ENCODE peak calls at places on chromosome 20, in six cellular contexts. X is CD8-positive, alpha-beta T cell; O is cardiac fibroblast; K is left ventricle myocardium inferior; M is progenitor cell of endocrine pancreas; V is fibroblast of mammary gland. U is an unnamed sample.

GRCh38 chr20:44586986-44587980 is 4.9 kb downstream of the PKIG start:
- DNase-seq in X (no peak), O (no peak), K (no peak), M (no peak), V (no peak), U (no peak)

GRCh38 chr20:1320902-1321653 is 7.9 kb downstream of the SDCBP2 start:
- DNase-seq in X (no peak), O (no peak), K (no peak), M (no peak), V (no peak), U (no peak)

GRCh38 chr20:40535816-40536215 is 153.2 kb downstream of the MAFB start:
- DNase-seq in X (no peak), O (peak; percentile 17), K (no peak), M (no peak), V (peak; percentile 28), U (no peak)

GRCh38 chr20:63664861-63665594 is 6.9 kb downstream of the RTEL1 start:
- DNase-seq in X (no peak), O (peak; percentile 42), K (no peak), M (no peak), V (no peak), U (no peak)

GRCh38 chr20:33689493-33689892 is 3.3 kb upstream of the E2F1 start:
- DNase-seq in X (no peak), O (no peak), K (no peak), M (no peak), V (no peak), U (no peak)

GRCh38 chr20:31594558-31595379 is 10.3 kb upstream of the ID1 start:
- DNase-seq in X (no peak), O (peak; percentile 40), K (peak; percentile 63), M (peak; percentile 27), V (no peak), U (peak; percentile 47)

GRCh38 chr20:61439251-61439650 is 187.2 kb downstream of the CDH4 start:
- DNase-seq in X (no peak), O (no peak), K (no peak), M (no peak), V (no peak), U (no peak)

GRCh38 chr20:59821788-59822187 is 111.6 kb downstream of the SYCP2 start:
- DNase-seq in X (no peak), O (no peak), K (no peak), M (no peak), V (no peak), U (no peak)

GRCh38 chr20:5670137-5670536 is 80.1 kb upstream of the SHLD1 start:
- DNase-seq in X (no peak), O (no peak), K (no peak), M (no peak), V (no peak), U (no peak)

GRCh38 chr20:16974080-16974854 is 226.1 kb downstream of the OTOR start:
- DNase-seq in X (no peak), O (no peak), K (no peak), M (no peak), V (no peak), U (no peak)

GRCh38 chr20:62244644-62245108 is 6.4 kb downstream of the OSBPL2 start:
- DNase-seq in X (no peak), O (no peak), K (no peak), M (no peak), V (no peak), U (no peak)

DNA sequence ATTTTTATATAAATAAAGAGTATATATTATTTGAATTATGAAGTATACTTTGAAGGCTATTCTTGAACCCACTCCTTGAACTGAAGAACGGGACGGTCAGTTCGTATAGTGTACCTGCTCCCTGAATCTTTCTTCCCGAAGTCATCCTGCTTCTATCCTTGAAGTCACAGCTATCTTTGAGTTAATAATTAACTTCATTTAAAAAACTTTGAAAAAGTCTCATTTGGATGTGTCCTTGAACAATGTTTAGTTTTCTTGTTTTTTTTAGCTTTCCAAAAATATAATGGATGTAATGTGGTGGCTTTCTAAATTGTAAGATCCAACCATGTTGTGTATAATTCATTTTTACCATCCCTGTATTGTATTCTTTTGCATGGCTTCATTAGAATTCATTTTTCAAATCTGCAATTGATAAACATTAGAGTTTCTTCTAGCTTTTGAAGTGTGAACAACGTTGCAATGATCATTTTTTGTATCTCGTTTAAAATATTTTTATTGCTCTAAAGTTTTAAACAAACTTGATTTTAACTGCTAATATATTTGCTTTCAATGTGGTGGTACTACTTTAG is 94.4 kb downstream of the NCOA3 start:
- DNase-seq in X (no peak), O (no peak), K (no peak), M (no peak), V (no peak), U (no peak)
- TF ChIP-seq CTCF in X (no peak), O (no peak), K (no peak), M (no peak), V (no peak), U (no peak)

GRCh38 chr20:46011631-46012482 is 3.1 kb downstream of the MMP9 start:
- DNase-seq in X (no peak), O (peak; percentile 25), K (peak; percentile 60), M (no peak), V (peak; percentile 69), U (no peak)
- TF ChIP-seq CTCF in X (no peak), O (peak; percentile 25), K (no peak), M (peak; percentile 8), V (peak; percentile 31), U (no peak)

GRCh38 chr20:20593447-20594170 is 118.8 kb downstream of the RALGAPA2 start:
- DNase-seq in X (no peak), O (peak; percentile 56), K (no peak), M (no peak), V (peak; percentile 67), U (peak; percentile 42)
- TF ChIP-seq CTCF in X (no peak), O (peak; percentile 61), K (peak; percentile 43), M (peak; percentile 45), V (peak; percentile 56), U (peak; percentile 45)

GRCh38 chr20:36231331-36231730 is 4.9 kb upstream of the AAR2 start:
- DNase-seq in X (no peak), O (no peak), K (no peak), M (no peak), V (no peak), U (no peak)
- TF ChIP-seq CTCF in X (no peak), O (no peak), K (no peak), M (no peak), V (no peak), U (no peak)

GRCh38 chr20:58433029-58433657 is 44.1 kb downstream of the VAPB start:
- DNase-seq in X (no peak), O (no peak), K (no peak), M (no peak), V (no peak), U (no peak)

GRCh38 chr20:58431134-58431533 is 42.1 kb downstream of the VAPB start:
- DNase-seq in X (no peak), O (no peak), K (no peak), M (no peak), V (no peak), U (no peak)

GRCh38 chr20:58432190-58432954 is 43.3 kb downstream of the VAPB start:
- DNase-seq in X (no peak), O (peak; percentile 73), K (no peak), M (no peak), V (peak; percentile 72), U (no peak)

GRCh38 chr20:58428364-58428763 is 39.3 kb downstream of the VAPB start:
- DNase-seq in X (no peak), O (no peak), K (no peak), M (no peak), V (no peak), U (no peak)

GRCh38 chr20:58429303-58429702 is 40.3 kb downstream of the VAPB start:
- DNase-seq in X (no peak), O (no peak), K (no peak), M (no peak), V (no peak), U (no peak)
- TF ChIP-seq CTCF in X (no peak), O (no peak), K (no peak), M (no peak), V (no peak), U (no peak)

U was measured in endothelial cell.